ENCODE peak calls at places on chromosome 11, in five cellular contexts. I, G, D, N and R are unnamed samples.

GRCh38 chr11:129895126-129896041 is at the start of gene NFRKB:
- DNase-seq in I (peak; percentile 86), D (peak; percentile 92), G (peak; percentile 64), N (peak; percentile 60), R (peak; percentile 81)

GRCh38 chr11:106031936-106032335 is 9.9 kb upstream of the MSANTD4 start:
- DNase-seq in I (no peak), N (no peak), G (no peak), D (no peak), R (no peak)

GRCh38 chr11:34278708-34279297 is 79.0 kb downstream of the ABTB2 start:
- DNase-seq in D (no peak), G (no peak), I (no peak), N (no peak), R (no peak)

GRCh38 chr11:88348870-88349269 is 11.3 kb upstream of the CTSC start:
- DNase-seq in N (no peak), I (no peak), D (no peak), G (no peak), R (no peak)

GRCh38 chr11:120629407-120629806 is 117.9 kb downstream of the GRIK4 start:
- DNase-seq in D (no peak), G (no peak), I (no peak), N (no peak), R (no peak)

GRCh38 chr11:122344281-122344680 is 228.3 kb upstream of the BLID start:
- DNase-seq in D (no peak), G (no peak), I (no peak), N (no peak), R (no peak)

GRCh38 chr11:3163241-3163981 is 1.7 kb downstream of the OSBPL5 start:
- DNase-seq in D (no peak), G (no peak), N (peak; percentile 56), I (no peak), R (no peak)

GRCh38 chr11:554824-555499 is 5.6 kb downstream of the LMNTD2 start:
- DNase-seq in D (peak; percentile 66), G (peak; percentile 31), N (no peak), I (peak; percentile 73), R (peak; percentile 59)

GRCh38 chr11:117145393-117145761 is 1.3 kb downstream of the PAFAH1B2 start:
- DNase-seq in N (peak; percentile 34), I (no peak), G (no peak), D (peak; percentile 9), R (no peak)

GRCh38 chr11:122804161-122804560 is 34.1 kb upstream of the CRTAM start:
- DNase-seq in I (no peak), G (no peak), D (no peak), N (no peak), R (no peak)